ENCODE peak calls at places on chromosomes 11 and 22, in six cellular contexts. R, C, T, I, Q and U are unnamed samples.

GRCh38 chr22:28116261-28116673 is 197.2 kb upstream of the PITPNB start:
- DNase-seq in R (no peak), Q (peak; percentile 92), I (no peak), T (peak; percentile 55), C (no peak), U (no peak)

GRCh38 chr11:100942016-100942415 is 187.6 kb downstream of the PGR start:
- DNase-seq in Q (no peak), R (no peak), C (no peak), T (no peak), I (peak; percentile 44), U (no peak)

GRCh38 chr11:35799655-35800054 is 137.1 kb downstream of the TRIM44 start:
- DNase-seq in Q (no peak), T (no peak), R (no peak), I (no peak), C (no peak), U (no peak)

GRCh38 chr11:89521294-89521693 is 30.1 kb upstream of the NOX4 start:
- DNase-seq in R (no peak), C (no peak), Q (no peak), I (no peak), T (no peak), U (no peak)

GRCh38 chr11:35166369-35167360 is 27.7 kb downstream of the CD44 start:
- DNase-seq in T (no peak), R (no peak), Q (peak; percentile 98), I (no peak), C (no peak), U (peak; percentile 68)

GRCh38 chr11:114128399-114128798 is 68.9 kb downstream of the ZBTB16 start:
- DNase-seq in Q (no peak), I (no peak), T (no peak), R (no peak), C (no peak), U (no peak)

GRCh38 chr11:104625246-104625645 is 273.0 kb downstream of the CASP12 start:
- DNase-seq in C (no peak), R (no peak), T (no peak), Q (peak; percentile 18), I (no peak), U (no peak)

GRCh38 chr11:10770626-10771254 is 19.7 kb downstream of the CTR9 start:
- DNase-seq in T (peak; percentile 61), R (peak; percentile 64), C (peak; percentile 51), Q (peak; percentile 20), I (peak; percentile 59), U (no peak)

GRCh38 chr11:74687237-74688005 is 43.8 kb downstream of the CHRDL2 start:
- DNase-seq in R (no peak), T (no peak), Q (no peak), I (no peak), C (no peak), U (peak; percentile 2)

GRCh38 chr11:67270256-67271211 is 4.3 kb downstream of the GRK2 start:
- DNase-seq in T (peak; percentile 56), I (peak; percentile 56), R (peak; percentile 77), Q (no peak), C (peak; percentile 92), U (peak; percentile 87)

GRCh38 chr11:107787733-107788132 is 70.9 kb downstream of the SLC35F2 start:
- DNase-seq in I (no peak), R (no peak), T (no peak), C (no peak), Q (no peak), U (no peak)

GRCh38 chr11:107789767-107790166 is 68.8 kb downstream of the SLC35F2 start:
- DNase-seq in I (no peak), C (no peak), Q (no peak), R (no peak), T (no peak), U (no peak)

GRCh38 chr11:107791343-107792048 is 67.1 kb downstream of the SLC35F2 start:
- DNase-seq in R (no peak), C (no peak), T (no peak), I (peak; percentile 74), Q (no peak), U (no peak)

DNA sequence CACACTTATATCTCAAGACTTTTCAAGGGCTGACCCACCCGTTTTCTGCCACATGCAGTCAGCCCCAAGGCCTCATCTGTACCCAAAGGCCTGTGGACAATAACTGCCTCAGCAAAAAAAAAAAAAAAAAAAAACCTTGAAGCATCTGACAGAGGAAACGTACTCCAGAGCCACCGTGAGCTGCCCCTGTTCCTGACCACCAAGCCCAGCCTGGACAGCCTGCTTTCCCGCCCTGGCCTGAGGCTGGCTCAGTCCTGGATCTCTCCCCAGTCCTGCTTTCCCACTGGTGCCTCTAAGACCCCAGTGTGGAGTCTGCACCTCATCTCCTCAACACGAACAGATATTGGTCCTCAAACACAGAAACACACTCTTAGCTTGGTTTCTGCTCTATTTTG is 66.5 kb downstream of the SLC35F2 start:
- DNase-seq in T (no peak), R (no peak), C (no peak), I (no peak), Q (no peak), U (no peak)
- H3K4me3 ChIP-seq in T (no peak overlapping the region), R (no peak overlapping the region), C (no peak overlapping the region), I (no peak overlapping the region), Q (no peak overlapping the region), U (no peak overlapping the region)

GRCh38 chr22:46183733-46184132 is 33.4 kb downstream of the PPARA start:
- DNase-seq in C (no peak), T (no peak), R (no peak), I (no peak), Q (no peak), U (no peak)

GRCh38 chr22:46179748-46180147 is 29.4 kb downstream of the PPARA start:
- DNase-seq in I (no peak), R (no peak), C (no peak), T (no peak), Q (no peak), U (no peak)

GRCh38 chr22:46178755-46179505 is 28.6 kb downstream of the PPARA start:
- DNase-seq in R (no peak), C (no peak), Q (no peak), I (no peak), T (no peak), U (no peak)

GRCh38 chr22:46176508-46177003 is 26.2 kb downstream of the PPARA start:
- DNase-seq in Q (no peak), I (no peak), C (no peak), R (no peak), T (no peak), U (no peak)

GRCh38 chr22:46180370-46181137 is 30.2 kb downstream of the PPARA start:
- DNase-seq in R (no peak), I (no peak), C (no peak), Q (no peak), T (no peak), U (no peak)
- H3K4me3 ChIP-seq in R (no peak overlapping the region), I (no peak overlapping the region), C (no peak overlapping the region), Q (no peak overlapping the region), T (no peak overlapping the region), U (no peak overlapping the region)

DNA sequence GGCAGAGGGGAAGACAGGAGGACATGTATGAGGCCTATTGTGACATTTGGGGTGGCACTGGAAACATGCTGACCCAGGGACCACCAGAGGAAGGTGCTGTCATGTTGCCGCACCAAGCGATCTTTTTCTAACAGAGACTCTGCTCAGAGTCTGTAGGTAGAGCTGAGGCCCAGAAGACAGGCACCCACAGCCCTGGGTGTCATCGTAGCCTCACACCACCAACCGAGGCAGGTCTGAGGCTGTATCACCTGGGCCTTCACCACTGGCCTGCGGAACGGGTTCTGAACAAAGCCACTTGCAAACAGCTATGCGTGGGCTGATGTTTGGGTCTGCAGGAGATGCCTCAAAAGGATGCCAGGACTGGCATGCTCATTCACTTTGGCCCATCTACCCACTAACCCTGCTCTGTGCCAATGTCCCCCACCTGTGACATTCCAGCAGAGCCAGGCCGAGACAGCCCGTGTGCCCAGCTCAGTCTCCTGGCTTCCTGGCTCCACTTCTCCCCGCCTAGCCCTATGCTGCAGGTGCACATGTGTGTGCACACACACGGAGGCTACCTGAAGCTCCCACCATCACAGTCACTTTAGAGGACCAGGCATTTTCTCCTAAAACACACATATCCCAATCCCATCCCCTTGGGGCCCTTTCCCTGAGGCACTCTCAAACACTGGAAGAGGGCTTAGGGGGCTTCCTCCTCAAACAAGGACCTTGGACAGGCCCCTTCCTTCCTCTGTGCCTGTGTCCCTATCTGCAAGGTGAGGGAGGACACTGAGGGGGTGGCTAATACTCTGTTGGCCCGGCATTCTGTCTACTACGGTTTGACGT is 3.6 kb downstream of the TRIM29 start:
- DNase-seq in I (peak; percentile 6), R (no peak), Q (no peak), C (peak; percentile 10), T (peak; percentile 2), U (no peak)
- H3K4me3 ChIP-seq in I (no peak overlapping the region), R (no peak overlapping the region), Q (peak overlapping the region; percentile 96), C (no peak overlapping the region), T (no peak overlapping the region), U (no peak overlapping the region)

GRCh38 chr11:63764712-63765631 is 3.6 kb downstream of the ZFTA start:
- DNase-seq in R (peak; percentile 26), T (peak; percentile 80), Q (no peak), I (peak; percentile 80), C (peak; percentile 78), U (peak; percentile 70)

GRCh38 chr11:63766501-63767270 is 1.9 kb downstream of the ZFTA start:
- DNase-seq in T (no peak), C (peak; percentile 40), R (peak; percentile 38), Q (no peak), I (no peak), U (no peak)

GRCh38 chr11:63764201-63764711 is 4.3 kb downstream of the ZFTA start:
- DNase-seq in T (peak; percentile 16), Q (no peak), I (no peak), R (peak; percentile 83), C (peak; percentile 86), U (peak; percentile 75)

GRCh38 chr11:63767415-63768231 is 952 bp downstream of the ZFTA start:
- DNase-seq in I (peak; percentile 39), C (peak; percentile 94), Q (peak; percentile 48), R (peak; percentile 96), T (peak; percentile 60), U (peak; percentile 82)

DNA sequence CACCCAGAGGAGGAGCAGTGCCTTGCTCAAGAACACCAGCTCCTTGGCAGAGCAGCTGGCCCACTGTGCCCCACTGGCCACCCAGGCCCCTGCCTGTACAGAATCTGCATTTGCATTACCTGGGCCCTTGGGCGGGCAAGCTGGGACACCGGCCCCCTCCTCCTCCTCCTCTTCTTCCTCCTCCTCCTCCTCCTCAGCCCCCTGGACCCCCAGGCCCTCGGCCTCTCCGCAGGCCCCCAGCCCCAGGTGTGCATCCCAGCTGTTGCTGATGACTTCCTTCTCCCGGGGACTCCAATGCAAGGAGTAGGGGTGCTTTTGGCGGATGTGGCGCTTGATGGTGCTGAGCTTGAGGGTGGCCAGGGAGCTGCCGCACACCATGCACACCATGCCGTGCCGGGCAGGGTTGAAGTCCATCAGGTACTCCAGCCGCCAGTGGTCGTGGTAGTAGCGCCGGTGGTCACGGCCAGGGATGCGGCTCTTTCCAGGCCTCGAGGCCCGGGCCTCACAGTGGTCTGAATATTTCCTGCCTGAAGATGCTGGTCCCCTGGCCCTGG is 2.8 kb downstream of the ZFTA start:
- DNase-seq in C (peak; percentile 52), I (peak; percentile 38), R (no peak), Q (no peak), T (peak; percentile 15), U (peak; percentile 72)
- H3K4me3 ChIP-seq in C (no peak overlapping the region), I (peak overlapping the region; percentile 67), R (no peak overlapping the region), Q (no peak overlapping the region), T (no peak overlapping the region), U (no peak overlapping the region)